ENCODE peak calls at places on chromosomes 11 and 22, in eight cellular contexts. One of them, this sample, is unnamed.

GRCh38 chr11:64918056-64918455 is 1.0 kb upstream of the ATG2A start:
- DNase-seq in cardiac septum: no peak
- DNase-seq in osteocyte: no peak
- DNase-seq in LoVo: peak; percentile 6
- DNase-seq in C1 segment of cervical spinal cord: no peak
- DNase-seq in H54: no peak
- DNase-seq in activated CD8-positive, alpha-beta T cell treated with anti-CD3 and anti-CD28 coated beads for 36 hours: peak; percentile 33
- DNase-seq in stimulated activated CD4-positive, alpha-beta T cell treated with anti-CD3 and anti-CD28 coated beads, Interleukin-1b, Interleukin-23, amount 100 ng/mL, for 48 hours: no peak
- DNase-seq in this sample: no peak

GRCh38 chr11:73818838-73819237 is 31.2 kb downstream of the MRPL48 start:
- DNase-seq in LoVo: no peak
- DNase-seq in stimulated activated CD4-positive, alpha-beta T cell treated with anti-CD3 and anti-CD28 coated beads, Interleukin-1b, Interleukin-23, amount 100 ng/mL, for 48 hours: no peak
- DNase-seq in osteocyte: no peak
- DNase-seq in H54: no peak
- DNase-seq in activated CD8-positive, alpha-beta T cell treated with anti-CD3 and anti-CD28 coated beads for 36 hours: no peak
- DNase-seq in cardiac septum: no peak
- DNase-seq in C1 segment of cervical spinal cord: no peak
- DNase-seq in this sample: no peak

GRCh38 chr11:74559934-74560309 is 32.5 kb upstream of the POLD3 start:
- DNase-seq in C1 segment of cervical spinal cord: no peak
- DNase-seq in stimulated activated CD4-positive, alpha-beta T cell treated with anti-CD3 and anti-CD28 coated beads, Interleukin-1b, Interleukin-23, amount 100 ng/mL, for 48 hours: no peak
- DNase-seq in H54: peak; percentile 32
- DNase-seq in osteocyte: no peak
- DNase-seq in cardiac septum: no peak
- DNase-seq in activated CD8-positive, alpha-beta T cell treated with anti-CD3 and anti-CD28 coated beads for 36 hours: no peak
- DNase-seq in LoVo: no peak
- DNase-seq in this sample: no peak

GRCh38 chr11:47950396-47950795 is 30.0 kb upstream of the PTPRJ start:
- DNase-seq in LoVo: no peak
- DNase-seq in cardiac septum: no peak
- DNase-seq in stimulated activated CD4-positive, alpha-beta T cell treated with anti-CD3 and anti-CD28 coated beads, Interleukin-1b, Interleukin-23, amount 100 ng/mL, for 48 hours: peak; percentile 42
- DNase-seq in activated CD8-positive, alpha-beta T cell treated with anti-CD3 and anti-CD28 coated beads for 36 hours: peak; percentile 89
- DNase-seq in H54: no peak
- DNase-seq in C1 segment of cervical spinal cord: no peak
- DNase-seq in osteocyte: no peak
- DNase-seq in this sample: no peak

GRCh38 chr11:117796456-117797428 is at the start of gene DSCAML1:
- DNase-seq in C1 segment of cervical spinal cord: no peak
- DNase-seq in stimulated activated CD4-positive, alpha-beta T cell treated with anti-CD3 and anti-CD28 coated beads, Interleukin-1b, Interleukin-23, amount 100 ng/mL, for 48 hours: no peak
- DNase-seq in osteocyte: no peak
- DNase-seq in H54: no peak
- DNase-seq in activated CD8-positive, alpha-beta T cell treated with anti-CD3 and anti-CD28 coated beads for 36 hours: peak; percentile 44
- DNase-seq in LoVo: no peak
- DNase-seq in cardiac septum: no peak
- DNase-seq in this sample: peak; percentile 41

GRCh38 chr22:44362249-44363040 is 49.7 kb upstream of the SHISAL1 start:
- DNase-seq in activated CD8-positive, alpha-beta T cell treated with anti-CD3 and anti-CD28 coated beads for 36 hours: no peak
- DNase-seq in cardiac septum: no peak
- DNase-seq in LoVo: no peak
- DNase-seq in H54: no peak
- DNase-seq in C1 segment of cervical spinal cord: no peak
- DNase-seq in osteocyte: no peak
- DNase-seq in stimulated activated CD4-positive, alpha-beta T cell treated with anti-CD3 and anti-CD28 coated beads, Interleukin-1b, Interleukin-23, amount 100 ng/mL, for 48 hours: no peak
- DNase-seq in this sample: no peak

GRCh38 chr11:95011376-95011775 is 13.7 kb upstream of the KDM4E start:
- DNase-seq in osteocyte: no peak
- DNase-seq in LoVo: no peak
- DNase-seq in activated CD8-positive, alpha-beta T cell treated with anti-CD3 and anti-CD28 coated beads for 36 hours: no peak
- DNase-seq in stimulated activated CD4-positive, alpha-beta T cell treated with anti-CD3 and anti-CD28 coated beads, Interleukin-1b, Interleukin-23, amount 100 ng/mL, for 48 hours: no peak
- DNase-seq in C1 segment of cervical spinal cord: no peak
- DNase-seq in H54: no peak
- DNase-seq in cardiac septum: no peak
- DNase-seq in this sample: no peak

GRCh38 chr22:44661070-44661469 is 40.9 kb upstream of the PRR5 start:
- DNase-seq in stimulated activated CD4-positive, alpha-beta T cell treated with anti-CD3 and anti-CD28 coated beads, Interleukin-1b, Interleukin-23, amount 100 ng/mL, for 48 hours: no peak
- DNase-seq in LoVo: no peak
- DNase-seq in activated CD8-positive, alpha-beta T cell treated with anti-CD3 and anti-CD28 coated beads for 36 hours: no peak
- DNase-seq in H54: no peak
- DNase-seq in cardiac septum: no peak
- DNase-seq in osteocyte: no peak
- DNase-seq in C1 segment of cervical spinal cord: no peak
- DNase-seq in this sample: no peak

GRCh38 chr11:45853616-45854219 is 6.4 kb downstream of the CRY2 start:
- DNase-seq in LoVo: no peak
- DNase-seq in stimulated activated CD4-positive, alpha-beta T cell treated with anti-CD3 and anti-CD28 coated beads, Interleukin-1b, Interleukin-23, amount 100 ng/mL, for 48 hours: no peak
- DNase-seq in osteocyte: no peak
- DNase-seq in C1 segment of cervical spinal cord: no peak
- DNase-seq in activated CD8-positive, alpha-beta T cell treated with anti-CD3 and anti-CD28 coated beads for 36 hours: no peak
- DNase-seq in cardiac septum: peak; percentile 84
- DNase-seq in H54: no peak
- DNase-seq in this sample: peak; percentile 49

GRCh38 chr11:92227233-92227593 is 2.6 kb downstream of the FAT3 start:
- DNase-seq in osteocyte: no peak
- DNase-seq in stimulated activated CD4-positive, alpha-beta T cell treated with anti-CD3 and anti-CD28 coated beads, Interleukin-1b, Interleukin-23, amount 100 ng/mL, for 48 hours: no peak
- DNase-seq in cardiac septum: no peak
- DNase-seq in LoVo: no peak
- DNase-seq in activated CD8-positive, alpha-beta T cell treated with anti-CD3 and anti-CD28 coated beads for 36 hours: no peak
- DNase-seq in H54: no peak
- DNase-seq in C1 segment of cervical spinal cord: no peak
- DNase-seq in this sample: no peak

GRCh38 chr11:63564785-63565350 is 1.7 kb upstream of the PLAAT2 start:
- DNase-seq in H54: no peak
- DNase-seq in stimulated activated CD4-positive, alpha-beta T cell treated with anti-CD3 and anti-CD28 coated beads, Interleukin-1b, Interleukin-23, amount 100 ng/mL, for 48 hours: no peak
- DNase-seq in C1 segment of cervical spinal cord: no peak
- DNase-seq in osteocyte: no peak
- DNase-seq in LoVo: peak; percentile 89
- DNase-seq in activated CD8-positive, alpha-beta T cell treated with anti-CD3 and anti-CD28 coated beads for 36 hours: no peak
- DNase-seq in cardiac septum: no peak
- DNase-seq in this sample: no peak

GRCh38 chr11:34345012-34345804 is 12.6 kb downstream of the ABTB2 start:
- DNase-seq in activated CD8-positive, alpha-beta T cell treated with anti-CD3 and anti-CD28 coated beads for 36 hours: no peak
- DNase-seq in LoVo: peak; percentile 74
- DNase-seq in H54: peak; percentile 64
- DNase-seq in stimulated activated CD4-positive, alpha-beta T cell treated with anti-CD3 and anti-CD28 coated beads, Interleukin-1b, Interleukin-23, amount 100 ng/mL, for 48 hours: no peak
- DNase-seq in osteocyte: no peak
- DNase-seq in C1 segment of cervical spinal cord: no peak
- DNase-seq in cardiac septum: no peak
- DNase-seq in this sample: no peak

GRCh38 chr11:35593143-35593542 is 25.1 kb upstream of the FJX1 start:
- DNase-seq in osteocyte: no peak
- DNase-seq in cardiac septum: no peak
- DNase-seq in LoVo: peak; percentile 46
- DNase-seq in H54: peak; percentile 42
- DNase-seq in stimulated activated CD4-positive, alpha-beta T cell treated with anti-CD3 and anti-CD28 coated beads, Interleukin-1b, Interleukin-23, amount 100 ng/mL, for 48 hours: no peak
- DNase-seq in C1 segment of cervical spinal cord: no peak
- DNase-seq in activated CD8-positive, alpha-beta T cell treated with anti-CD3 and anti-CD28 coated beads for 36 hours: no peak
- DNase-seq in this sample: no peak

GRCh38 chr11:27693398-27693797 is 6.9 kb downstream of the BDNF start:
- DNase-seq in stimulated activated CD4-positive, alpha-beta T cell treated with anti-CD3 and anti-CD28 coated beads, Interleukin-1b, Interleukin-23, amount 100 ng/mL, for 48 hours: no peak
- DNase-seq in cardiac septum: no peak
- DNase-seq in H54: no peak
- DNase-seq in LoVo: no peak
- DNase-seq in activated CD8-positive, alpha-beta T cell treated with anti-CD3 and anti-CD28 coated beads for 36 hours: no peak
- DNase-seq in C1 segment of cervical spinal cord: no peak
- DNase-seq in osteocyte: no peak
- DNase-seq in this sample: no peak

GRCh38 chr11:118597556-118597955 is 9.9 kb upstream of the PHLDB1 start:
- DNase-seq in stimulated activated CD4-positive, alpha-beta T cell treated with anti-CD3 and anti-CD28 coated beads, Interleukin-1b, Interleukin-23, amount 100 ng/mL, for 48 hours: no peak
- DNase-seq in H54: no peak
- DNase-seq in cardiac septum: no peak
- DNase-seq in activated CD8-positive, alpha-beta T cell treated with anti-CD3 and anti-CD28 coated beads for 36 hours: no peak
- DNase-seq in osteocyte: no peak
- DNase-seq in C1 segment of cervical spinal cord: no peak
- DNase-seq in LoVo: no peak
- DNase-seq in this sample: no peak

GRCh38 chr22:50200333-50201190 is at the start of gene SELENOO:
- DNase-seq in H54: peak; percentile 97
- DNase-seq in LoVo: peak; percentile 88
- DNase-seq in activated CD8-positive, alpha-beta T cell treated with anti-CD3 and anti-CD28 coated beads for 36 hours: peak; percentile 94
- DNase-seq in cardiac septum: peak; percentile 95
- DNase-seq in C1 segment of cervical spinal cord: peak; percentile 83
- DNase-seq in osteocyte: peak; percentile 96
- DNase-seq in stimulated activated CD4-positive, alpha-beta T cell treated with anti-CD3 and anti-CD28 coated beads, Interleukin-1b, Interleukin-23, amount 100 ng/mL, for 48 hours: peak; percentile 90
- DNase-seq in this sample: peak; percentile 93

GRCh38 chr11:116698080-116698479 is 74.7 kb downstream of the BUD13 start:
- DNase-seq in activated CD8-positive, alpha-beta T cell treated with anti-CD3 and anti-CD28 coated beads for 36 hours: no peak
- DNase-seq in cardiac septum: peak; percentile 20
- DNase-seq in H54: no peak
- DNase-seq in C1 segment of cervical spinal cord: no peak
- DNase-seq in LoVo: no peak
- DNase-seq in stimulated activated CD4-positive, alpha-beta T cell treated with anti-CD3 and anti-CD28 coated beads, Interleukin-1b, Interleukin-23, amount 100 ng/mL, for 48 hours: no peak
- DNase-seq in osteocyte: peak; percentile 48
- DNase-seq in this sample: no peak

GRCh38 chr11:1158681-1159525 is 1.1 kb downstream of the MUC5AC start:
- DNase-seq in H54: no peak
- DNase-seq in osteocyte: no peak
- DNase-seq in cardiac septum: peak; percentile 69
- DNase-seq in LoVo: no peak
- DNase-seq in activated CD8-positive, alpha-beta T cell treated with anti-CD3 and anti-CD28 coated beads for 36 hours: no peak
- DNase-seq in stimulated activated CD4-positive, alpha-beta T cell treated with anti-CD3 and anti-CD28 coated beads, Interleukin-1b, Interleukin-23, amount 100 ng/mL, for 48 hours: no peak
- DNase-seq in C1 segment of cervical spinal cord: no peak
- DNase-seq in this sample: no peak

GRCh38 chr22:17547995-17548755 is 15.1 kb upstream of the SLC25A18 start:
- DNase-seq in stimulated activated CD4-positive, alpha-beta T cell treated with anti-CD3 and anti-CD28 coated beads, Interleukin-1b, Interleukin-23, amount 100 ng/mL, for 48 hours: no peak
- DNase-seq in LoVo: no peak
- DNase-seq in osteocyte: no peak
- DNase-seq in activated CD8-positive, alpha-beta T cell treated with anti-CD3 and anti-CD28 coated beads for 36 hours: no peak
- DNase-seq in cardiac septum: no peak
- DNase-seq in H54: no peak
- DNase-seq in C1 segment of cervical spinal cord: no peak
- DNase-seq in this sample: no peak

GRCh38 chr11:121012091-121012490 is 11.8 kb upstream of the TBCEL start:
- DNase-seq in H54: no peak
- DNase-seq in C1 segment of cervical spinal cord: no peak
- DNase-seq in stimulated activated CD4-positive, alpha-beta T cell treated with anti-CD3 and anti-CD28 coated beads, Interleukin-1b, Interleukin-23, amount 100 ng/mL, for 48 hours: no peak
- DNase-seq in osteocyte: no peak
- DNase-seq in activated CD8-positive, alpha-beta T cell treated with anti-CD3 and anti-CD28 coated beads for 36 hours: no peak
- DNase-seq in LoVo: no peak
- DNase-seq in cardiac septum: no peak
- DNase-seq in this sample: no peak

GRCh38 chr11:2699185-2699530 is 636 bp downstream of the KCNQ1OT1 start:
- DNase-seq in osteocyte: no peak
- DNase-seq in stimulated activated CD4-positive, alpha-beta T cell treated with anti-CD3 and anti-CD28 coated beads, Interleukin-1b, Interleukin-23, amount 100 ng/mL, for 48 hours: no peak
- DNase-seq in activated CD8-positive, alpha-beta T cell treated with anti-CD3 and anti-CD28 coated beads for 36 hours: peak; percentile 16
- DNase-seq in cardiac septum: no peak
- DNase-seq in H54: no peak
- DNase-seq in LoVo: no peak
- DNase-seq in C1 segment of cervical spinal cord: no peak
- DNase-seq in this sample: no peak

GRCh38 chr11:117183724-117184349 is 5.3 kb downstream of the SIDT2 start:
- DNase-seq in osteocyte: no peak
- DNase-seq in H54: no peak
- DNase-seq in cardiac septum: peak; percentile 55
- DNase-seq in activated CD8-positive, alpha-beta T cell treated with anti-CD3 and anti-CD28 coated beads for 36 hours: no peak
- DNase-seq in C1 segment of cervical spinal cord: no peak
- DNase-seq in LoVo: no peak
- DNase-seq in stimulated activated CD4-positive, alpha-beta T cell treated with anti-CD3 and anti-CD28 coated beads, Interleukin-1b, Interleukin-23, amount 100 ng/mL, for 48 hours: no peak
- DNase-seq in this sample: no peak

GRCh38 chr11:326842-327580 is 6.4 kb upstream of the IFITM3 start:
- DNase-seq in cardiac septum: peak; percentile 95
- DNase-seq in osteocyte: no peak
- DNase-seq in stimulated activated CD4-positive, alpha-beta T cell treated with anti-CD3 and anti-CD28 coated beads, Interleukin-1b, Interleukin-23, amount 100 ng/mL, for 48 hours: peak; percentile 77
- DNase-seq in H54: no peak
- DNase-seq in LoVo: no peak
- DNase-seq in activated CD8-positive, alpha-beta T cell treated with anti-CD3 and anti-CD28 coated beads for 36 hours: peak; percentile 94
- DNase-seq in C1 segment of cervical spinal cord: peak; percentile 47
- DNase-seq in this sample: no peak

GRCh38 chr11:109109150-109109549 is 312.8 kb upstream of the C11orf87 start:
- DNase-seq in LoVo: no peak
- DNase-seq in osteocyte: no peak
- DNase-seq in activated CD8-positive, alpha-beta T cell treated with anti-CD3 and anti-CD28 coated beads for 36 hours: no peak
- DNase-seq in stimulated activated CD4-positive, alpha-beta T cell treated with anti-CD3 and anti-CD28 coated beads, Interleukin-1b, Interleukin-23, amount 100 ng/mL, for 48 hours: no peak
- DNase-seq in cardiac septum: no peak
- DNase-seq in C1 segment of cervical spinal cord: no peak
- DNase-seq in H54: no peak
- DNase-seq in this sample: no peak

GRCh38 chr11:111734383-111735261 is 31.6 kb downstream of the PPP2R1B start:
- DNase-seq in cardiac septum: no peak
- DNase-seq in osteocyte: no peak
- DNase-seq in H54: no peak
- DNase-seq in activated CD8-positive, alpha-beta T cell treated with anti-CD3 and anti-CD28 coated beads for 36 hours: no peak
- DNase-seq in stimulated activated CD4-positive, alpha-beta T cell treated with anti-CD3 and anti-CD28 coated beads, Interleukin-1b, Interleukin-23, amount 100 ng/mL, for 48 hours: no peak
- DNase-seq in LoVo: no peak
- DNase-seq in C1 segment of cervical spinal cord: no peak
- DNase-seq in this sample: no peak

GRCh38 chr22:45878901-45879551 is 97.9 kb downstream of the WNT7B start:
- DNase-seq in activated CD8-positive, alpha-beta T cell treated with anti-CD3 and anti-CD28 coated beads for 36 hours: no peak
- DNase-seq in osteocyte: peak; percentile 75
- DNase-seq in C1 segment of cervical spinal cord: no peak
- DNase-seq in cardiac septum: peak; percentile 66
- DNase-seq in H54: no peak
- DNase-seq in stimulated activated CD4-positive, alpha-beta T cell treated with anti-CD3 and anti-CD28 coated beads, Interleukin-1b, Interleukin-23, amount 100 ng/mL, for 48 hours: no peak
- DNase-seq in LoVo: no peak
- DNase-seq in this sample: no peak

GRCh38 chr11:4607111-4607510 is 920 bp downstream of the TRIM68 start:
- DNase-seq in activated CD8-positive, alpha-beta T cell treated with anti-CD3 and anti-CD28 coated beads for 36 hours: no peak
- DNase-seq in cardiac septum: no peak
- DNase-seq in osteocyte: no peak
- DNase-seq in C1 segment of cervical spinal cord: no peak
- DNase-seq in H54: no peak
- DNase-seq in stimulated activated CD4-positive, alpha-beta T cell treated with anti-CD3 and anti-CD28 coated beads, Interleukin-1b, Interleukin-23, amount 100 ng/mL, for 48 hours: no peak
- DNase-seq in LoVo: no peak
- DNase-seq in this sample: no peak

GRCh38 chr11:86230921-86231320 is 13.6 kb upstream of the EED start:
- DNase-seq in osteocyte: no peak
- DNase-seq in stimulated activated CD4-positive, alpha-beta T cell treated with anti-CD3 and anti-CD28 coated beads, Interleukin-1b, Interleukin-23, amount 100 ng/mL, for 48 hours: no peak
- DNase-seq in H54: no peak
- DNase-seq in activated CD8-positive, alpha-beta T cell treated with anti-CD3 and anti-CD28 coated beads for 36 hours: no peak
- DNase-seq in C1 segment of cervical spinal cord: no peak
- DNase-seq in cardiac septum: no peak
- DNase-seq in LoVo: no peak
- DNase-seq in this sample: no peak

GRCh38 chr22:20428496-20429253 is 8.9 kb downstream of the SCARF2 start:
- DNase-seq in LoVo: no peak
- DNase-seq in stimulated activated CD4-positive, alpha-beta T cell treated with anti-CD3 and anti-CD28 coated beads, Interleukin-1b, Interleukin-23, amount 100 ng/mL, for 48 hours: no peak
- DNase-seq in C1 segment of cervical spinal cord: no peak
- DNase-seq in osteocyte: no peak
- DNase-seq in cardiac septum: no peak
- DNase-seq in H54: no peak
- DNase-seq in activated CD8-positive, alpha-beta T cell treated with anti-CD3 and anti-CD28 coated beads for 36 hours: peak; percentile 37
- DNase-seq in this sample: no peak

GRCh38 chr11:115672999-115673411 is 168.8 kb upstream of the CADM1 start:
- DNase-seq in activated CD8-positive, alpha-beta T cell treated with anti-CD3 and anti-CD28 coated beads for 36 hours: no peak
- DNase-seq in stimulated activated CD4-positive, alpha-beta T cell treated with anti-CD3 and anti-CD28 coated beads, Interleukin-1b, Interleukin-23, amount 100 ng/mL, for 48 hours: no peak
- DNase-seq in C1 segment of cervical spinal cord: peak; percentile 40
- DNase-seq in cardiac septum: no peak
- DNase-seq in H54: no peak
- DNase-seq in LoVo: no peak
- DNase-seq in osteocyte: no peak
- DNase-seq in this sample: peak; percentile 33

GRCh38 chr11:47508595-47509555 is 44.1 kb downstream of the CELF1 start:
- DNase-seq in activated CD8-positive, alpha-beta T cell treated with anti-CD3 and anti-CD28 coated beads for 36 hours: no peak
- DNase-seq in osteocyte: no peak
- DNase-seq in stimulated activated CD4-positive, alpha-beta T cell treated with anti-CD3 and anti-CD28 coated beads, Interleukin-1b, Interleukin-23, amount 100 ng/mL, for 48 hours: peak; percentile 6
- DNase-seq in cardiac septum: no peak
- DNase-seq in H54: no peak
- DNase-seq in LoVo: no peak
- DNase-seq in C1 segment of cervical spinal cord: no peak
- DNase-seq in this sample: no peak

GRCh38 chr11:134346101-134346975 is 14.6 kb downstream of the GLB1L2 start:
- DNase-seq in LoVo: no peak
- DNase-seq in C1 segment of cervical spinal cord: no peak
- DNase-seq in osteocyte: peak; percentile 82
- DNase-seq in H54: no peak
- DNase-seq in stimulated activated CD4-positive, alpha-beta T cell treated with anti-CD3 and anti-CD28 coated beads, Interleukin-1b, Interleukin-23, amount 100 ng/mL, for 48 hours: no peak
- DNase-seq in cardiac septum: no peak
- DNase-seq in activated CD8-positive, alpha-beta T cell treated with anti-CD3 and anti-CD28 coated beads for 36 hours: no peak
- DNase-seq in this sample: no peak

GRCh38 chr11:2813968-2814367 is 71.6 kb downstream of the CDKN1C start:
- DNase-seq in activated CD8-positive, alpha-beta T cell treated with anti-CD3 and anti-CD28 coated beads for 36 hours: no peak
- DNase-seq in osteocyte: no peak
- DNase-seq in H54: no peak
- DNase-seq in C1 segment of cervical spinal cord: no peak
- DNase-seq in cardiac septum: no peak
- DNase-seq in stimulated activated CD4-positive, alpha-beta T cell treated with anti-CD3 and anti-CD28 coated beads, Interleukin-1b, Interleukin-23, amount 100 ng/mL, for 48 hours: no peak
- DNase-seq in LoVo: no peak
- DNase-seq in this sample: no peak

GRCh38 chr11:94132152-94132558 is 3.5 kb downstream of the PANX1 start:
- DNase-seq in osteocyte: no peak
- DNase-seq in stimulated activated CD4-positive, alpha-beta T cell treated with anti-CD3 and anti-CD28 coated beads, Interleukin-1b, Interleukin-23, amount 100 ng/mL, for 48 hours: no peak
- DNase-seq in LoVo: no peak
- DNase-seq in C1 segment of cervical spinal cord: no peak
- DNase-seq in H54: no peak
- DNase-seq in activated CD8-positive, alpha-beta T cell treated with anti-CD3 and anti-CD28 coated beads for 36 hours: no peak
- DNase-seq in cardiac septum: no peak
- DNase-seq in this sample: no peak

This sample was measured in caudate nucleus.